ENCODE peak calls at places on chromosomes 7 and 10, in five cellular contexts. U is lower lobe of right lung, H is A549, T is foreskin keratinocyte, X is PC-9. Z is an unnamed sample.

GRCh38 chr10:17216217-17216900 is 11.7 kb upstream of the VIM start:
- DNase-seq in X (peak), T (peak), U (peak), H (peak), Z (no peak)

GRCh38 chr7:4144801-4145470 is 537.2 kb upstream of the FOXK1 start:
- DNase-seq in H (no peak), T (no peak), X (no peak), U (peak), Z (peak)

GRCh38 chr10:21496285-21497176 is 29.0 kb downstream of the SKIDA1 start:
- DNase-seq in H (peak), X (peak), U (peak), T (peak), Z (no peak)

GRCh38 chr10:132229096-132229495 is 42.3 kb downstream of the DPYSL4 start:
- DNase-seq in U (no peak), T (no peak), X (no peak), H (no peak), Z (no peak)

GRCh38 chr10:15244635-15245197 is 76.2 kb upstream of the NMT2 start:
- DNase-seq in T (no peak), H (no peak), X (no peak), U (no peak), Z (no peak)

GRCh38 chr7:122268101-122268500 is 36.4 kb downstream of the FEZF1 start:
- DNase-seq in U (no peak), H (no peak), T (no peak), X (no peak), Z (no peak)

GRCh38 chr10:23918839-23919238 is 290.1 kb upstream of the KIAA1217 start:
- DNase-seq in U (no peak), T (peak), X (no peak), H (no peak), Z (no peak)

GRCh38 chr10:85787393-85787792 is 579.2 kb downstream of the GRID1 start:
- DNase-seq in T (no peak), U (no peak), H (no peak), X (no peak), Z (no peak)

GRCh38 chr10:47033541-47034270 is 122.5 kb downstream of the PTPN20 start:
- DNase-seq in T (no peak), U (no peak), H (no peak), X (no peak), Z (peak)

GRCh38 chr7:44318296-44318695 is 7.1 kb downstream of the CAMK2B start:
- DNase-seq in H (no peak), T (no peak), X (no peak), U (no peak), Z (no peak)

GRCh38 chr7:151850484-151851159 is 26.3 kb downstream of the PRKAG2 start:
- DNase-seq in U (peak), H (no peak), X (no peak), T (no peak), Z (peak)

GRCh38 chr7:66258409-66258808 is 53.3 kb downstream of the TPST1 start:
- DNase-seq in U (no peak), X (no peak), H (no peak), T (no peak), Z (no peak)

GRCh38 chr10:133475821-133476640 is 22.3 kb downstream of the SCART1 start:
- DNase-seq in H (no peak), X (no peak), T (no peak), U (no peak), Z (no peak)

GRCh38 chr10:48924988-48925387 is 14.7 kb downstream of the LRRC18 start:
- DNase-seq in T (no peak), X (no peak), H (no peak), U (no peak), Z (no peak)

GRCh38 chr7:16891874-16892620 is 10.3 kb upstream of the AGR3 start:
- DNase-seq in X (no peak), H (no peak), U (no peak), T (no peak), Z (no peak)

GRCh38 chr7:155166108-155166507 is 96.0 kb downstream of the HTR5A start:
- DNase-seq in X (no peak), U (no peak), H (no peak), T (no peak), Z (no peak)

GRCh38 chr10:76942556-76943416 is 694.8 kb downstream of the KCNMA1 start:
- DNase-seq in T (no peak), X (no peak), H (no peak), U (no peak), Z (no peak)

DNA sequence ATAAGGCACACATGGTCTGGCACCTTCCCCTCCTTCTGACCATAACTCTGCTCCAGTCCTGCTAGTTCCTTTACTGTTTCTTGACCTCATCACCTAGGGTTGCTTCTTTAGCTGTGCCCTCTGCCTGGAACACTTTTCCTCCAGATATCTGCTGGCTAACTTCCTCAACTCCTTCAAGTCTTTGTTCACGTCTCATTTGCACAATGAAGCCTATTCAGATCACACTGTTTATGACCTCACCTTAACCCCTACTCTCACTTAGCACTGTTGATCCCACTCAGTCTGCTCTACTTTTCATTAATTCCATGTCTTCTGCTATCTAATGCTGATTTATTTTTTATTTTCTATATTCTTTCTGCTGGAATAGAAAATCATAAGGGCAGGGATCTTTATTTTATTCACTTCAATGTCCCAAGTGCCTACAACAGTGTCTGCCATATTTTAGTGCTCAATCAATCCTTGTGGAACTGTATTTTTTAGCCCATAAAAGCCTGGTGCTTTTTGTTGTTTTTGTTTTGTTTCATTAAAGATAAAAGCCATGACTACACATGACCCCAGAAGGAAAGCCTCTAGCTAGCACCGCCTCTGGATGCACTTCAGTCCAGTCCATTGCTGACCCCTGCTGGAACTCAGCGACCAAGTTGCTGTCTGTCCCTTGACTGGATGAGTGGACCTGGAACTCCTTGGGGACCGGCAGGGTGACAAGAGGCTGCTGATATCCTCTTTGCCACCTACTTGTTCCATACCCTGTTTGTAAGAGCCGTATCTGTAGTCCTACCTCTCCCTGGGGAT is 12.3 kb downstream of the KLF14 start:
- DNase-seq in T (no peak), X (peak), H (peak), U (peak), Z (no peak)
- TF ChIP-seq CTCF in T (peak), X (peak), H (peak), U (peak), Z (peak)

GRCh38 chr7:33108591-33108930 is 643 bp downstream of the RP9 start:
- DNase-seq in X (peak), U (no peak), T (no peak), H (no peak), Z (no peak)
- TF ChIP-seq CTCF in X (peak), U (no peak), T (peak), H (no peak), Z (no peak)

DNA sequence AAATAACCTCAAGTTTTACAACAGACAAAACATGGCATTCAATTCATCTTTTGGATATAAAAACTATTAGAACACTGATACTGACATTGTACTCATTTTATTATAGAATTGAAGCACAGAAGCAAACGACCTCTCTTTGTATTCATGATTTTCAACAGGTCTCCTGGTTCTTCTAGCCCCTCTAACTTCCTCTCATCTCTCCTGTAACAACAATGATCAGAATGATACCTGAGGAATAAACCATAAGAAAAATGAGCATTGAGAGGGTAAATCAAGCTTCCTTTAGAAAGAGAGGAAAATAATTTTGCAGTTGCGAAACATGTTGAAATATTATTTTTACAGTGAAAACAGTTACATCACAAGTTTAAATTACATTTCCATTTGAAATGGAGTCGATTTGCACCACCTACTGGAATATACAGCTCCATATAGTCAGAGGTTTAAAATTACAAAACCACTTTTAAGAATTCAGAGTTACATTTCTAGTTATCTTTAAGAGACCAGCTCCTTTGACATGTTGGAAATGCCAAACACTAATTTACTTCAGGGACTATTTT is 17.5 kb upstream of the TEX36 start:
- DNase-seq in H (peak), T (no peak), X (no peak), U (no peak), Z (no peak)
- TF ChIP-seq CTCF in H (peak), T (peak), X (peak), U (no peak), Z (peak)

GRCh38 chr10:111974325-111974724 is 209.2 kb downstream of the GPAM start:
- DNase-seq in T (no peak), U (no peak), H (no peak), X (no peak), Z (no peak)

GRCh38 chr10:111968624-111969023 is 214.9 kb downstream of the GPAM start:
- DNase-seq in X (no peak), U (no peak), T (no peak), H (no peak), Z (no peak)

GRCh38 chr10:111973826-111974225 is 209.7 kb downstream of the GPAM start:
- DNase-seq in H (no peak), X (no peak), T (no peak), U (no peak), Z (no peak)

GRCh38 chr10:111973306-111973705 is 210.3 kb downstream of the GPAM start:
- DNase-seq in X (no peak), T (no peak), H (no peak), U (no peak), Z (no peak)

DNA sequence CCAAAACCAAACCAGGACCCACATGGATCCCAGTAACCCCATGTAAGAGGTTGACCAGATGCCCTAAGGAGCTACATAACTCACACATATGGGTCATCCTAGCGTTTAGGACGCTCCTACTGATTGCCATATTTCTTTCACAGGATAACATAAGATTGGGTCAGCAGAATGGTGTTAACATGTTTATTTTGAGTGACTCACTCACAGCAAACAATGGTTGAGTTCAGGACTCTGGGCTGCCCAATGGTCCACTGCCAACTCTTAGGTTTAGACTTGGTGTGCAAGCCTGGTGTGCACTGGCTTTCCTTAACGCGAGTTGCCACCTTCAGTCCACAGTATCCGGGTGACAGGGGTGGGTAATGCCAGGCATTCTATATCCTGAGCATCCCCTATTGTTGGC is 211.5 kb downstream of the GPAM start:
- DNase-seq in U (no peak), H (peak), X (no peak), T (no peak), Z (no peak)
- TF ChIP-seq CTCF in U (no peak), H (no peak), X (no peak), T (no peak), Z (no peak)

DNA sequence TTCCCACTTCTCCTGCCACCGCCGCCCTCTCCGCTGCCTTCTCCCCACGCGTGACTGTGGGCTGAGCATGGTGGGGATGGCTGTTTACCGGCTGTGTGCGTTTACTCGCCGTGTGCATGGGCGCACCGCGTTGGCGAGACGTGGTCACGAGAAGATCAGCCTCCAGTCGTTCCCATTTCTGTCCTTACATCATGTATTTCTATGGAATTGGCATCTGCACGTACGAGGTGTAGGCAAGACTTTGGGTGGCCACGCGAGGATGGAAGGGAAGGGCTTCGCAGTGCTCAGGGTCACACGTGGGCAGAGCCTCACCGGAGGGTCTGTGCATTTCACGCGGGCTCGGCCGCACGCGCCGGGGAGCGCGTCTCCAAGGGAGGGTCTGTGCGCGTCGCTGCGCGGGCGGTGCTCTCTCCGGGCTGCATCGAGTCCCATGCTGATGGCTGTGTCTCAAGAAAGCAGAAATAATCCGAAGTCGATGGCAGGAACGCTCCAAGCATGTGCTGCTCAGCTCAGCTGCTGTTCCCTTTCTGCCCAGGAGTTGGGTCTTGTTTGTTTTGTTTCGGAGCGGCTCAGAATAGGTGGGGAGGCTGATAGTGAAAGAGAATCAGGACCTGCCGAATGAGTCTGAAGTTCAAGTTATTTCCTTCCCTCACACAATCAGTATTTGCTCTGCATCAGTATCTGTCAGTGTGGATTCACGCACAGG is 973 bp downstream of the CAMK1D start:
- DNase-seq in H (peak), U (peak), T (peak), X (peak), Z (no peak)
- TF ChIP-seq CTCF in H (no peak), U (no peak), T (no peak), X (no peak), Z (no peak)

GRCh38 chr10:13784067-13784466 is 197.3 kb downstream of the PRPF18 start:
- DNase-seq in T (no peak), H (no peak), X (no peak), U (no peak), Z (no peak)
- TF ChIP-seq CTCF in T (peak), H (no peak), X (peak), U (no peak), Z (peak)

GRCh38 chr10:25113231-25114035 is 61.4 kb upstream of the GPR158 start:
- DNase-seq in T (peak), H (peak), U (peak), X (peak), Z (no peak)
- TF ChIP-seq CTCF in T (peak), H (peak), U (peak), X (peak), Z (peak)